ENCODE peak calls at places on chromosomes 13 and 19, in eight cellular contexts. Z is HepG2, W is GM23338, X is K562, M is HCT116, E is H1, K is GM12878, R is SK-N-MC. F is an unnamed sample.

GRCh38 chr13:63864171-63864902 is 2448.7 kb upstream of the PCDH20 start:
- DNase-seq in X (no peak), W (peak), K (no peak), E (no peak), R (no peak), M (no peak), Z (no peak), F (no peak)

GRCh38 chr19:28862238-28862637 is 350.7 kb downstream of the UQCRFS1 start:
- DNase-seq in X (peak), E (no peak), R (no peak), M (no peak), W (no peak), Z (no peak), K (no peak), F (no peak)

GRCh38 chr13:111967572-111968201 is 99.3 kb upstream of the SOX1 start:
- DNase-seq in E (no peak), W (no peak), Z (no peak), R (no peak), M (no peak), X (no peak), K (no peak), F (no peak)

GRCh38 chr13:48602296-48603040 is 51.3 kb upstream of the CYSLTR2 start:
- DNase-seq in X (no peak), K (no peak), M (no peak), W (no peak), E (no peak), Z (no peak), R (no peak), F (no peak)

GRCh38 chr13:22014469-22014868 is 343.6 kb downstream of the FGF9 start:
- DNase-seq in K (no peak), X (no peak), W (no peak), R (no peak), M (no peak), Z (no peak), E (no peak), F (no peak)

GRCh38 chr13:111573362-111573761 is 252.9 kb downstream of the TEX29 start:
- DNase-seq in E (no peak), X (no peak), Z (no peak), R (no peak), W (no peak), M (no peak), K (no peak), F (no peak)

GRCh38 chr19:54506079-54506478 is 3.4 kb downstream of the LAIR2 start:
- DNase-seq in K (no peak), X (no peak), M (no peak), Z (no peak), W (no peak), R (no peak), E (no peak), F (no peak)

GRCh38 chr19:38386300-38386967 is 1.4 kb downstream of the GGN start:
- DNase-seq in R (no peak), X (no peak), E (no peak), W (peak), M (no peak), Z (no peak), K (no peak), F (no peak)

GRCh38 chr13:50800091-50800739 is 43.3 kb downstream of the DLEU7 start:
- DNase-seq in R (no peak), M (no peak), X (no peak), W (no peak), E (no peak), K (no peak), Z (no peak), F (no peak)

GRCh38 chr13:111938743-111939142 is 128.2 kb upstream of the SOX1 start:
- DNase-seq in Z (no peak), K (no peak), W (no peak), M (no peak), E (peak), X (no peak), R (no peak), F (no peak)

GRCh38 chr13:114099918-114100445 is 32.4 kb downstream of the RASA3 start:
- DNase-seq in Z (peak), E (peak), W (peak), K (no peak), R (no peak), M (peak), X (no peak), F (no peak)

GRCh38 chr13:106523566-106523965 is 11.9 kb downstream of the EFNB2 start:
- DNase-seq in X (no peak), W (no peak), R (no peak), Z (no peak), E (no peak), M (no peak), K (no peak), F (peak)

GRCh38 chr13:19058566-19058965 is 123.1 kb downstream of the TUBA3C start:
- DNase-seq in Z (no peak), R (no peak), W (no peak), K (no peak), M (no peak), E (no peak), X (no peak), F (no peak)

GRCh38 chr13:44425815-44426078 is 52.1 kb downstream of the SERP2 start:
- DNase-seq in X (no peak), R (no peak), Z (no peak), E (no peak), M (no peak), W (no peak), K (no peak), F (no peak)

GRCh38 chr19:56834564-56835375 is 5.8 kb downstream of the PEG3 start:
- DNase-seq in R (no peak), Z (no peak), K (no peak), W (no peak), M (no peak), X (no peak), E (no peak), F (no peak)

GRCh38 chr13:98366959-98367358 is 189.9 kb upstream of the RNF113B start:
- DNase-seq in W (no peak), Z (no peak), K (no peak), E (no peak), R (no peak), X (no peak), M (no peak), F (no peak)

GRCh38 chr13:91185294-91185863 is 162.1 kb upstream of the MIR17HG start:
- DNase-seq in Z (peak), R (no peak), M (peak), K (no peak), W (peak), E (no peak), X (peak), F (peak)

GRCh38 chr19:55355213-55355821 is 798 bp upstream of the COX6B2 start:
- DNase-seq in K (no peak), W (peak), E (no peak), R (no peak), M (no peak), X (no peak), Z (no peak), F (no peak)

GRCh38 chr19:10602330-10603083 is 15.4 kb upstream of the AP1M2 start:
- DNase-seq in E (peak), K (no peak), W (peak), Z (peak), R (no peak), M (peak), X (peak), F (peak)

GRCh38 chr19:29520390-29520789 is 5.4 kb upstream of the VSTM2B start:
- DNase-seq in Z (no peak), M (no peak), E (no peak), X (no peak), K (no peak), W (no peak), R (no peak), F (no peak)

GRCh38 chr13:52931913-52932312 is 83.5 kb upstream of the PCDH8 start:
- DNase-seq in Z (no peak), K (no peak), X (no peak), W (no peak), E (no peak), M (no peak), R (no peak), F (no peak)

GRCh38 chr13:32804673-32805260 is 211.5 kb upstream of the KL start:
- DNase-seq in R (no peak), K (no peak), Z (no peak), M (no peak), W (no peak), E (no peak), X (no peak), F (no peak)

GRCh38 chr13:106155411-106155810 is 380.1 kb downstream of the EFNB2 start:
- DNase-seq in E (no peak), K (no peak), M (no peak), X (no peak), Z (no peak), R (no peak), W (no peak), F (no peak)

GRCh38 chr19:29694669-29695627 is 20.1 kb downstream of the C19orf12 start:
- DNase-seq in M (no peak), W (peak), E (peak), X (peak), K (no peak), Z (peak), R (no peak), F (peak)

GRCh38 chr19:32669205-32669785 is 5.7 kb downstream of the ANKRD27 start:
- DNase-seq in K (no peak), M (no peak), Z (no peak), E (no peak), X (no peak), W (no peak), R (no peak), F (no peak)

GRCh38 chr13:101424381-101425155 is 8.3 kb upstream of the NALCN start:
- DNase-seq in W (no peak), Z (peak), R (no peak), K (no peak), M (no peak), X (no peak), E (no peak), F (peak)

GRCh38 chr19:10113964-10114650 is 2.6 kb downstream of the P2RY11 start:
- DNase-seq in E (no peak), Z (no peak), R (no peak), X (peak), M (no peak), W (peak), K (no peak), F (no peak)

GRCh38 chr13:113862191-113862765 is 1.6 kb downstream of the GAS6 start:
- DNase-seq in K (no peak), Z (no peak), M (no peak), W (no peak), E (peak), R (no peak), X (no peak), F (no peak)

GRCh38 chr13:27535546-27535945 is 84.8 kb downstream of the LNX2 start:
- DNase-seq in R (no peak), E (no peak), M (no peak), Z (no peak), K (no peak), W (no peak), X (no peak), F (no peak)

GRCh38 chr19:45762870-45763631 is 6.0 kb downstream of the SIX5 start:
- DNase-seq in X (no peak), K (no peak), E (no peak), Z (no peak), W (no peak), R (no peak), M (no peak), F (no peak)

GRCh38 chr13:52765991-52766390 is 26.4 kb upstream of the CNMD start:
- DNase-seq in E (no peak), Z (no peak), R (no peak), M (no peak), W (no peak), X (no peak), K (no peak), F (no peak)

GRCh38 chr19:45528149-45528743 is 21.0 kb downstream of the VASP start:
- DNase-seq in W (peak), X (peak), K (no peak), E (peak), R (no peak), M (no peak), Z (no peak), F (no peak)

GRCh38 chr19:8204961-8205360 is 4.2 kb upstream of the CERS4 start:
- DNase-seq in E (no peak), X (no peak), M (no peak), K (no peak), R (no peak), W (peak), Z (no peak), F (no peak)

GRCh38 chr13:113243847-113244246 is 34.4 kb downstream of the CUL4A start:
- DNase-seq in Z (no peak), R (no peak), M (no peak), W (no peak), X (no peak), K (no peak), E (no peak), F (no peak)

GRCh38 chr19:32830231-32831014 is 39.1 kb downstream of the SLC7A9 start:
- DNase-seq in W (no peak), K (no peak), X (no peak), R (no peak), E (no peak), Z (no peak), M (no peak), F (no peak)

GRCh38 chr13:83531022-83531421 is 351.3 kb downstream of the SLITRK1 start:
- DNase-seq in R (no peak), K (no peak), Z (no peak), E (no peak), M (no peak), W (peak), X (no peak), F (no peak)

GRCh38 chr19:47805313-47805712 is 962 bp upstream of the TPRX1 start:
- DNase-seq in E (no peak), K (no peak), X (no peak), W (no peak), Z (no peak), M (no peak), R (no peak), F (no peak)

GRCh38 chr13:92175330-92175729 is 776.9 kb downstream of the GPC5 start:
- DNase-seq in M (no peak), R (peak), Z (peak), W (peak), K (no peak), X (peak), E (no peak), F (no peak)

GRCh38 chr19:31351212-31352193 is 2.3 kb upstream of the TSHZ3 start:
- DNase-seq in K (no peak), E (peak), R (no peak), X (no peak), W (peak), M (no peak), Z (no peak), F (peak)
- TF ChIP-seq EZH2 in K (no peak), E (peak), R (no peak), X (no peak), W (peak), M (no peak), Z (no peak), F (peak)

GRCh38 chr19:52227980-52228379 is 38.1 kb downstream of the PPP2R1A start:
- DNase-seq in M (no peak), R (no peak), W (no peak), X (no peak), Z (no peak), K (no peak), E (no peak), F (no peak)
- TF ChIP-seq POLR2AphosphoS5 in M (no peak), R (no peak), W (no peak), X (no peak), Z (no peak), K (no peak), E (peak), F (no peak)

DNA sequence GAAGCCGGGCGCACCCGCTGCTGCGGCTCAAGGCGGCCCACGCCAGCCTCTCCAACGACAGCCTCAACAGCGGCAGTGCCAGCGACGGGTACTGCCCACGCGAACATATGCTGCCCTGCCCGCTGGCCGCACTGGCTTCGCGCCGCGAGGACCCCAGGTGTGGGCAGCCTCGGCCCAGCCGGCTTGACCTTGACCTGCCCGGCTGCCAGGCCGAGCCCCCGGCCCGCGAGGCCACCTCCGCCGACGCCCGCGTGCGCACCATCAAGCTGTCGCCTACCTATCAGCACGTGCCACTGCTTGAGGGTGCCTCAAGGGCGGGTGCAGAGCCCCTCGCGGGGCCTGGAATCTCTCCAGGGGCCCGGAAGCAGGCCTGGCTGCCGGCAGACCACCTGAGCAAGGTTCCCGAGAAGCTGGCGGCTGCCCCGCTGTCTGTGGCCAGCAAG is 13.0 kb downstream of the C19orf25 start:
- DNase-seq in K (no peak), M (no peak), R (no peak), X (no peak), E (peak), Z (no peak), W (no peak), F (no peak)
- TF ChIP-seq EZH2 in K (no peak), M (no peak), R (no peak), X (no peak), E (no peak), Z (no peak), W (no peak), F (no peak)

GRCh38 chr19:51203941-51204720 is 20.7 kb upstream of the CD33 start:
- DNase-seq in K (no peak), E (no peak), R (no peak), W (no peak), X (no peak), Z (no peak), M (no peak), F (peak)

GRCh38 chr19:51211833-51212232 is 13.0 kb upstream of the CD33 start:
- DNase-seq in W (no peak), X (no peak), E (no peak), R (no peak), K (no peak), Z (no peak), M (no peak), F (no peak)

GRCh38 chr19:51210385-51210784 is 14.5 kb upstream of the CD33 start:
- DNase-seq in E (no peak), Z (no peak), R (no peak), W (no peak), X (no peak), K (no peak), M (no peak), F (no peak)

DNA sequence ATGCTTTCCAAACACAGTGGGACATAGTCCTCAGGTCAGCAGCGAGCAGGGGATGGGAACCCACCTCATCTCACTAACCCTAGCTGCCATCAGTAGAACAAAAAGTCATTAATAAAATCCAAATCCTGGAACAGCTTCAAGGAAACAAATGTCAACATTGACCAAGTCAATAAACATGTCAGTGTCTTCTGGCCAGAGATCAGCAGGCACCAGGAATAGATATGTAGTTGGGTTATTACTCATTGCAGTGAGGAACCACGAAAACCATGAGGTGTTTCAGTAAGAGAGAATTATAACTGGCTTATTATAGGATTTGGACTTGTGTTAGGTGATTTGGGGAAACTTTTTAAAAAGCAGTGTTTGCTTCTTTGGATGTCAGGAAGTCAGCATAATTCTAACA is 17.1 kb upstream of the CD33 start:
- DNase-seq in W (no peak), R (no peak), K (no peak), M (no peak), Z (no peak), E (no peak), X (no peak), F (no peak)
- TF ChIP-seq POLR2AphosphoS5 in W (no peak), R (no peak), K (no peak), M (no peak), Z (no peak), E (no peak), X (no peak), F (no peak)

DNA sequence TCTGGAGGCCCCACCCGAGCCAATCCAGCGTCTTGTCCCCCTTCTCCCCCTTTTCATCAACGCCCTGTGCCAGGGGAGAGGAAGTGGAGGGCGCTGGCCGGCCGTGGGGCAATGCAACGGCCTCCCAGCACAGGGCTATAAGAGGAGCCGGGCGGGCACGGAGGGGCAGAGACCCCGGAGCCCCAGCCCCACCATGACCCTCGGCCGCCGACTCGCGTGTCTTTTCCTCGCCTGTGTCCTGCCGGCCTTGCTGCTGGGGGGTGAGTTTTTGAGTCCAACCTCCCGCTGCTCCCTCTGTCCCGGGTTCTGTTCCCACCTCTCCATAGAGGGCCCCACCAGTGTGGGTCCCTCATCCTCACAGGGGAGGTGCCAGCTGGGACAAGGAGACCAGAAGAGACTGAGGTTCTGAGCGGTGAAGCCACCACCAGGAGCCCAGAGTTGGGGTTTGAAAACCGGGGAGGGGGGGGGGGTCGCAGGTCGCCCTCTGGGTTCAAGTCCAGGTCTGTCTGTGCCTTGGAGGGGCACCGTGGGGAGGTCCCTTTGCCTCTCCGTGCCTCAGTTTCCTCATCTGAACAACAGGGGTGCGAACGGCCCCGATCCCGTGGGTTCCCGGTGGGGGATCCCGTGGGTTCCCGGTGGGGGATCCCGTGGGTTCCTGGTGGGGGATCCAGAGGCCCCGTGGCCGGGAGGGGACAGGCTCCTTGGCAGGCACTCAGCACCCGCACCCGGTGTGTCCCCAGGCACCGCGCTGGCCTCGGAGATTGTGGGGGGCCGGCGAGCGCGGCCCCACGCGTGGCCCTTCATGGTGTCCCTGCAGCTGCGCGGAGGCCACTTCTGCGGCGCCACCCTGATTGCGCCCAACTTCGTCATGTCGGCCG is at the start of gene ELANE:
- DNase-seq in R (no peak), K (no peak), E (no peak), W (no peak), Z (no peak), M (no peak), X (no peak), F (no peak)
- TF ChIP-seq EZH2 in R (no peak), K (no peak), E (no peak), W (no peak), Z (no peak), M (no peak), X (no peak), F (peak)

DNA sequence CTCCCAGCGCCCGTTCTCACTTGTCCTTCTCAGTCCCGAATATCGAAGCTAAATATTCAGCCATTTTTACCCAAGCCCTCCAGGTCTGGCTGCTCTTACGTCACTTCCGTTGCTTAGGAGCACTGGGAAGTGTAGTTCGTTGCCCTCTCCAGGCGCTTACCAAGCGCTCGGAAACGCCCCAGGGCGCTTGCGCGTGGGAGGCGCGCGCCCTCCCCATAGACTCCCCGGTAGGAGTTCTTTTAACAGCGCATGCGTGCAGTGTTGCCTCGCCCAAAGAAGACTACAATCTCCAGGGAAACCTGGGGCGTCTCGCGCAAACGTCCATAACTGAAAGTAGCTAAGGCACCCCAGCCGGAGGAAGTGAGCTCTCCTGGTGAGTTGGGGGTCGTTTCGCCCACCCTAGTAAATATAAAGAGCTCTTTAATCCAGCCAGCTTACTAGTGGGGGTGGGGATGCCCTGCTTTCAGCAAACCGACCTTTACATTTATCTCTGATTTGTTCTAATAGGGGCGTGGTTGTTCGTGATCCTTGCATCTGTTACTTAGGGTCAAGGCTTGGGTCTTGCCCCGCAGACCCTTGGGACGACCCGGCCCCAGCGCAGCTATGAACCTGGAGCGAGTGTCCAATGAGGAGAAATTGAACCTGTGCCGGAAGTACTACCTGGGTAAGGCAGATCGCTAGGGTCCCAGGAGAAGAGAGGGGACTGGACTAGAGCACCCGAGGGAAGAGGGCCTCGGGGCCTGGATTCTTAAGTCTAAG is at the start of the genes PSENEN and U2AF1L4:
- DNase-seq in Z (peak), R (peak), X (peak), W (peak), E (peak), K (peak), M (peak), F (peak)
- TF ChIP-seq POLR2AphosphoS5 in Z (peak), R (peak), X (no peak), W (peak), E (no peak), K (peak), M (peak), F (peak)

F was measured in endothelial cell of umbilical vein.